ENCODE peak calls at places on chromosomes 1 and 21, in nine cellular contexts. Z is amygdala, S is AG08396, A is prostate gland, C is mesenteric fat pad, Y is T follicular helper cell, U is amniotic stem cell, E is HT-29, L is MM.1S. F is an unnamed sample.
A peak's percentile ranks its signal among the peaks of the same experiment; 100 is the strongest.

GRCh38 chr1:198647055-198647454 is 8.2 kb downstream of the PTPRC start:
- DNase-seq in L (no peak), C (no peak), U (no peak), E (no peak), A (no peak), Y (no peak), Z (no peak), S (no peak), F (no peak)

GRCh38 chr1:88013485-88013884 is 670.6 kb upstream of the PKN2 start:
- DNase-seq in Z (no peak), A (no peak), E (no peak), Y (no peak), C (no peak), S (no peak), U (no peak), L (no peak), F (no peak)

GRCh38 chr1:113199718-113200455 is 126.9 kb downstream of the LRIG2 start:
- DNase-seq in Y (no peak), Z (no peak), E (no peak), S (no peak), U (no peak), C (no peak), L (no peak), A (no peak), F (no peak)

GRCh38 chr1:23865543-23865930 is 2.6 kb downstream of the FUCA1 start:
- DNase-seq in S (peak; percentile 17), A (peak; percentile 7), U (no peak), Z (no peak), E (peak; percentile 66), L (peak; percentile 89), Y (no peak), C (no peak), F (no peak)

GRCh38 chr1:151611288-151611790 is 511 bp upstream of the SNX27 start:
- DNase-seq in A (peak; percentile 43), Y (no peak), U (no peak), L (no peak), S (peak; percentile 35), C (no peak), Z (no peak), E (peak; percentile 52), F (no peak)

GRCh38 chr21:45892156-45892919 is 89.2 kb upstream of the COL6A1 start:
- DNase-seq in L (no peak), C (no peak), Y (no peak), S (no peak), A (no peak), U (no peak), Z (no peak), E (no peak), F (peak; percentile 17)

GRCh38 chr1:14677291-14677690 is 78.8 kb downstream of the KAZN start:
- DNase-seq in C (no peak), E (no peak), L (no peak), Z (no peak), U (no peak), Y (no peak), A (no peak), S (no peak), F (no peak)

GRCh38 chr21:26833011-26833410 is 12.2 kb downstream of the ADAMTS1 start:
- DNase-seq in L (no peak), A (no peak), U (no peak), Y (no peak), Z (no peak), C (no peak), S (no peak), E (no peak), F (no peak)

GRCh38 chr1:201411292-201411691 is 10.2 kb downstream of the TNNI1 start:
- DNase-seq in L (no peak), S (no peak), Z (no peak), C (no peak), E (no peak), Y (no peak), A (no peak), U (no peak), F (no peak)

GRCh38 chr21:33848252-33848953 is 67.2 kb downstream of the ATP5PO start:
- DNase-seq in U (no peak), Z (no peak), L (no peak), S (no peak), Y (no peak), E (no peak), C (no peak), A (no peak), F (no peak)

GRCh38 chr1:103208844-103209243 is 100.5 kb upstream of the COL11A1 start:
- DNase-seq in A (no peak), S (no peak), E (no peak), Y (no peak), U (no peak), C (no peak), L (no peak), Z (no peak), F (no peak)

GRCh38 chr21:32726742-32727477 is 903 bp downstream of the SYNJ1 start:
- DNase-seq in Y (no peak), U (no peak), S (peak; percentile 47), E (peak; percentile 38), Z (peak; percentile 58), C (no peak), A (no peak), L (peak; percentile 35), F (peak; percentile 25)

GRCh38 chr1:155859234-155859829 is at the start of gene SYT11:
- DNase-seq in Y (peak; percentile 89), U (peak; percentile 90), S (peak; percentile 94), A (peak; percentile 91), L (peak; percentile 100), Z (peak; percentile 94), E (peak; percentile 95), C (peak; percentile 96), F (peak; percentile 93)

GRCh38 chr1:159786465-159786864 is 5.7 kb downstream of the DUSP23 start:
- DNase-seq in E (no peak), Z (no peak), Y (no peak), L (no peak), U (no peak), C (no peak), A (no peak), S (no peak), F (no peak)

GRCh38 chr1:72075411-72075810 is 206.9 kb downstream of the NEGR1 start:
- DNase-seq in Z (no peak), A (no peak), E (no peak), S (no peak), C (no peak), L (no peak), U (no peak), Y (no peak), F (no peak)

GRCh38 chr1:84257617-84258016 is 43.9 kb upstream of the SAMD13 start:
- DNase-seq in L (no peak), A (no peak), E (no peak), Z (peak; percentile 3), U (no peak), Y (no peak), S (no peak), C (no peak), F (no peak)

GRCh38 chr1:46533179-46533864 is 18.1 kb downstream of the KNCN start:
- DNase-seq in U (no peak), Z (peak; percentile 54), S (peak; percentile 74), E (no peak), C (no peak), A (no peak), L (no peak), Y (peak; percentile 22), F (peak; percentile 40)

GRCh38 chr1:8987881-8988617 is 38.2 kb downstream of the SLC2A7 start:
- DNase-seq in U (no peak), S (peak; percentile 69), C (no peak), E (peak; percentile 55), Z (peak; percentile 69), A (peak; percentile 51), Y (peak; percentile 44), L (peak; percentile 26), F (peak; percentile 38)

GRCh38 chr21:42570841-42571387 is 57.3 kb downstream of the SLC37A1 start:
- DNase-seq in C (peak; percentile 80), L (no peak), A (peak; percentile 55), E (no peak), Y (no peak), U (no peak), S (no peak), Z (peak; percentile 24), F (no peak)

GRCh38 chr1:60965280-60965854 is 117.0 kb upstream of the NFIA start:
- DNase-seq in L (no peak), S (no peak), U (no peak), Y (no peak), Z (no peak), A (no peak), E (no peak), C (no peak), F (no peak)

GRCh38 chr1:24704411-24705259 is 40.6 kb upstream of the CLIC4 start:
- DNase-seq in U (no peak), Z (peak; percentile 56), S (no peak), C (no peak), L (no peak), A (no peak), E (no peak), Y (no peak), F (no peak)

GRCh38 chr21:30072496-30072895 is 94.1 kb downstream of the CLDN17 start:
- DNase-seq in E (peak; percentile 30), C (no peak), A (peak; percentile 37), Z (no peak), Y (no peak), S (no peak), L (peak; percentile 29), U (no peak), F (no peak)

GRCh38 chr1:246836647-246837046 is 95.1 kb downstream of the AHCTF1 start:
- DNase-seq in S (no peak), Z (no peak), C (no peak), A (no peak), L (no peak), U (no peak), E (no peak), Y (no peak), F (no peak)

GRCh38 chr21:46171585-46171984 is 12.7 kb downstream of the SPATC1L start:
- DNase-seq in Y (no peak), C (peak; percentile 16), U (no peak), Z (no peak), S (no peak), L (no peak), A (no peak), E (no peak), F (no peak)

GRCh38 chr1:85850238-85850637 is 142.0 kb upstream of the ZNHIT6 start:
- DNase-seq in E (peak; percentile 71), S (peak; percentile 62), C (no peak), Z (no peak), L (peak; percentile 74), Y (no peak), U (peak; percentile 73), A (no peak), F (no peak)

GRCh38 chr1:111568160-111568559 is 51.4 kb upstream of the RAP1A start:
- DNase-seq in E (no peak), C (no peak), L (no peak), A (no peak), Y (no peak), Z (no peak), S (no peak), U (no peak), F (no peak)

GRCh38 chr1:184698001-184698400 is 56.7 kb downstream of the EDEM3 start:
- DNase-seq in L (no peak), E (no peak), Z (no peak), C (no peak), Y (no peak), S (no peak), U (no peak), A (no peak), F (no peak)

GRCh38 chr1:6982860-6983259 is 197.6 kb downstream of the CAMTA1 start:
- DNase-seq in A (no peak), E (no peak), C (peak; percentile 28), L (no peak), S (no peak), Z (no peak), Y (no peak), U (no peak), F (no peak)

GRCh38 chr1:101781437-101781836 is 215.3 kb downstream of the OLFM3 start:
- DNase-seq in L (peak; percentile 53), A (peak; percentile 6), Y (no peak), S (no peak), Z (no peak), U (no peak), E (peak; percentile 7), C (no peak), F (no peak)

GRCh38 chr21:45873418-45873817 is 108.2 kb upstream of the COL6A1 start:
- DNase-seq in Y (no peak), Z (no peak), S (no peak), E (no peak), C (peak; percentile 65), L (no peak), A (no peak), U (no peak), F (no peak)

GRCh38 chr1:214727274-214727673 is 124.3 kb downstream of the CENPF start:
- DNase-seq in C (no peak), E (no peak), S (no peak), Y (no peak), A (no peak), Z (no peak), U (no peak), L (no peak), F (no peak)